ENCODE peak calls at places on chromosomes 7 and 10, in six cellular contexts. F, L, T, Y, J and O are unnamed samples.
A peak's percentile ranks its signal among the peaks of the same experiment; 100 is the strongest.

GRCh38 chr7:88337556-88337955 is 30.9 kb upstream of the STEAP4 start:
- DNase-seq in T (no peak), F (no peak), L (no peak), Y (no peak), J (no peak), O (no peak)

GRCh38 chr10:11035318-11035920 is 17.7 kb downstream of the CELF2 start:
- DNase-seq in Y (no peak), F (no peak), J (no peak), L (no peak), T (no peak), O (no peak)

GRCh38 chr7:70812511-70812910 is 319.4 kb upstream of the GALNT17 start:
- DNase-seq in Y (no peak), J (no peak), T (no peak), F (peak; percentile 17), L (no peak), O (no peak)

GRCh38 chr10:104336829-104337526 is 1.3 kb downstream of the ITPRIP start:
- DNase-seq in J (no peak), L (no peak), Y (no peak), T (peak; percentile 35), F (peak; percentile 20), O (no peak)

GRCh38 chr10:95660283-95660682 is 3.8 kb upstream of the ALDH18A1 start:
- DNase-seq in T (no peak), J (no peak), F (no peak), L (no peak), Y (no peak), O (no peak)

GRCh38 chr10:128009357-128009756 is 102.5 kb downstream of the PTPRE start:
- DNase-seq in J (no peak), Y (no peak), T (no peak), L (no peak), F (no peak), O (no peak)

GRCh38 chr7:93350338-93350737 is 118.2 kb downstream of the VPS50 start:
- DNase-seq in Y (no peak), J (no peak), F (no peak), T (no peak), L (no peak), O (no peak)

GRCh38 chr7:45919947-45920542 is 1.0 kb downstream of the IGFBP3 start:
- DNase-seq in L (no peak), Y (no peak), F (no peak), T (no peak), J (no peak), O (no peak)

GRCh38 chr10:124711145-124711544 is 33.0 kb downstream of the FAM53B start:
- DNase-seq in J (no peak), T (no peak), L (no peak), F (no peak), Y (peak; percentile 55), O (no peak)

GRCh38 chr10:35194906-35195305 is 68.3 kb downstream of the CREM start:
- DNase-seq in T (no peak), F (no peak), L (no peak), Y (peak; percentile 52), J (no peak), O (no peak)

GRCh38 chr7:157664866-157665633 is 328.2 kb downstream of the DNAJB6 start:
- DNase-seq in F (no peak), T (no peak), Y (no peak), L (no peak), J (no peak), O (no peak)

GRCh38 chr10:119898577-119898976 is 6.0 kb downstream of the SEC23IP start:
- DNase-seq in L (no peak), J (no peak), F (no peak), T (no peak), Y (no peak), O (no peak)

GRCh38 chr10:72320676-72321247 is 34.0 kb downstream of the DNAJB12 start:
- DNase-seq in L (peak; percentile 70), J (peak; percentile 95), T (peak; percentile 76), Y (peak; percentile 97), F (peak; percentile 93), O (no peak)

GRCh38 chr10:31197886-31198285 is 121.1 kb upstream of the ZEB1 start:
- DNase-seq in T (no peak), J (no peak), Y (no peak), L (no peak), F (no peak), O (no peak)

GRCh38 chr10:6530211-6530840 is 49.8 kb downstream of the PRKCQ start:
- DNase-seq in T (no peak), F (no peak), J (no peak), L (no peak), Y (no peak), O (no peak)

GRCh38 chr10:61503051-61503450 is 49.9 kb upstream of the TMEM26 start:
- DNase-seq in F (no peak), Y (no peak), T (no peak), J (no peak), L (no peak), O (no peak)

GRCh38 chr7:107387573-107388219 is 82.2 kb upstream of the GPR22 start:
- DNase-seq in F (no peak), Y (no peak), J (no peak), L (no peak), T (no peak), O (no peak)

GRCh38 chr10:93065675-93066543 is 5.3 kb downstream of the CYP26C1 start:
- DNase-seq in F (no peak), Y (no peak), J (no peak), T (no peak), L (no peak), O (no peak)

GRCh38 chr10:42955493-42955889 is 121.4 kb upstream of the RET start:
- DNase-seq in L (no peak), F (no peak), J (no peak), T (no peak), Y (no peak), O (no peak)

GRCh38 chr10:15169555-15170407 is 1.3 kb upstream of the NMT2 start:
- DNase-seq in L (no peak), J (no peak), Y (no peak), F (peak; percentile 29), T (no peak), O (no peak)

GRCh38 chr10:104501864-104502579 is 139.1 kb upstream of the SORCS3 start:
- DNase-seq in Y (no peak), L (no peak), T (no peak), J (no peak), F (no peak), O (no peak)

GRCh38 chr10:87500646-87501048 is 4.0 kb upstream of the MINPP1 start:
- DNase-seq in F (peak; percentile 95), J (no peak), Y (peak; percentile 52), L (no peak), T (no peak), O (no peak)

GRCh38 chr7:5758286-5758685 is 23.2 kb downstream of the RNF216 start:
- DNase-seq in T (peak; percentile 28), F (no peak), Y (no peak), L (no peak), J (no peak), O (no peak)

GRCh38 chr7:35726654-35727053 is 31.7 kb upstream of the HERPUD2 start:
- DNase-seq in Y (no peak), L (no peak), T (no peak), J (no peak), F (no peak), O (no peak)

GRCh38 chr10:103618575-103619423 is 125.3 kb downstream of the NEURL1 start:
- DNase-seq in J (no peak), F (no peak), Y (peak; percentile 75), T (no peak), L (no peak), O (no peak)

GRCh38 chr10:77716943-77717735 is 79.5 kb upstream of the KCNMA1 start:
- DNase-seq in J (no peak), F (no peak), Y (no peak), T (no peak), L (no peak), O (no peak)

GRCh38 chr7:18117482-18117881 is 89.8 kb upstream of the PRPS1L1 start:
- DNase-seq in L (no peak), F (no peak), Y (no peak), T (no peak), J (no peak), O (no peak)

DNA sequence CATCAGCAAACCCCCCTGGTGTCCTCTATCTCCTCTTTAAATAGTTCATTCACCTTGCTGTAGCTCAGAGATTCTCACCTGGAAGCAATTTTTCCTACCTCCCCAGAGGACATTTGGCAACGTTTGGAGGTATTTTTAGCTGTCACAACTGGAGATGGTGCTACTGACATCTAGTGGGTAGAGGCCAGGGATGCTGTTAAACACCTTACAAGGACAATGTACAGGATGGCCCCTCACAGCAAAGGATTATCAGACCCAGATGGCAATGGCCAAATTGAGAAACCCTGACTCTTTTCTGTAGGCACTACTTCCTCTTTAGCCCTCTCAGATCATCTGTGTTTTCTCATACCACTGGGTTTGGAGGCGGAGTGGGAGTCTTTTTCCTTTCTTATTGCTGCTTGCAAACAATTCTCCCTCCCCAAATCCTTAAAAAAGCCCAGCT is 13.2 kb upstream of the TRA2A start:
- DNase-seq in Y (no peak), F (peak; percentile 43), T (no peak), J (peak; percentile 46), L (no peak), O (no peak)
- TF ChIP-seq TAF1 in Y (no peak), F (no peak), T (no peak), J (no peak), L (no peak), O (no peak)

GRCh38 chr10:46018453-46019169 is 11.8 kb downstream of the NCOA4 start:
- DNase-seq in J (no peak), Y (no peak), T (no peak), F (no peak), L (no peak), O (no peak)
- TF ChIP-seq POLR2A in J (no peak), Y (no peak), T (no peak), F (no peak), L (no peak), O (no peak)

GRCh38 chr10:59905735-59906416 is 480 bp downstream of the CCDC6 start:
- DNase-seq in L (no peak), J (no peak), F (no peak), Y (peak; percentile 52), T (no peak), O (no peak)

GRCh38 chr10:59906417-59907202 is at the start of gene CCDC6:
- DNase-seq in L (peak; percentile 66), J (no peak), T (peak; percentile 94), F (peak; percentile 86), Y (peak; percentile 86), O (peak; percentile 67)

GRCh38 chr10:59908808-59909143 is 2.4 kb upstream of the CCDC6 start:
- DNase-seq in L (no peak), T (no peak), J (no peak), F (no peak), Y (no peak), O (no peak)

GRCh38 chr10:59907537-59907917 is 1.2 kb upstream of the CCDC6 start:
- DNase-seq in Y (no peak), J (no peak), F (no peak), T (no peak), L (no peak), O (no peak)

GRCh38 chr10:59907918-59908807 is 1.8 kb upstream of the CCDC6 start:
- DNase-seq in L (no peak), J (no peak), T (peak; percentile 58), Y (peak; percentile 65), F (no peak), O (no peak)
- TF ChIP-seq POLR2AphosphoS5 in L (no peak), J (peak; percentile 51), T (peak; percentile 56), Y (peak; percentile 81), F (peak; percentile 69), O (no peak)

DNA sequence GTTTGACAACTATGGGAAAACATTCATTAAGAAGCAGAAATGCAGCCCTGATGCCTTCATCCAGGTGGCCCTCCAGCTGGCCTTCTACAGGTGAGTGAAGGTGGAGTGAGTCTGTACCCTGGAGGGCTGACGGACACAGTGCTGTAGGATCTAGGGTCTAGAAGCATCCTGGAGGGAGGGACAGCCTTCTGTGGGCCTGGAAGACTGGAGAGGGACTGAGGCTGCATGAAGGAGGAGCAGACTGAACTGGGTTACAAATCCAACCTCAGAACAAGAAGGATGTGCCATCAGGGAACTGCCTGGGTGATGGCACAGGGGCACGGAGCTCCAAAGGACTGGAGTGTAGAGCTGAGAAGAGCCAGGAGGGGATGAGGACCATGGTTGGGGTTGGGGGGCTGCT is 27.5 kb upstream of the C10orf53 start:
- DNase-seq in T (peak; percentile 14), F (no peak), L (no peak), J (no peak), Y (no peak), O (no peak)
- TF ChIP-seq TAF1 in T (no peak), F (no peak), L (no peak), J (no peak), Y (no peak), O (no peak)